ENCODE peak calls at places on chromosome 20, in four cellular contexts. F, Y, P and V are unnamed samples.

GRCh38 chr20:50798650-50799049 is 3.8 kb downstream of the BCAS4 start:
- DNase-seq in Y (no peak), F (no peak), P (no peak), V (no peak)

GRCh38 chr20:986733-987355 is 15.3 kb downstream of the RSPO4 start:
- DNase-seq in F (no peak), P (no peak), Y (no peak), V (no peak)

GRCh38 chr20:17766226-17766625 is 66.5 kb downstream of the BANF2 start:
- DNase-seq in F (no peak), Y (no peak), P (no peak), V (no peak)

GRCh38 chr20:44448753-44449546 is 26.7 kb upstream of the TTPAL start:
- DNase-seq in F (no peak), P (peak), Y (no peak), V (peak)

GRCh38 chr20:48644286-48644828 is 183.4 kb downstream of the PREX1 start:
- DNase-seq in F (no peak), Y (no peak), P (no peak), V (no peak)

GRCh38 chr20:62236200-62236599 is 2.1 kb upstream of the OSBPL2 start:
- DNase-seq in P (no peak), F (no peak), Y (no peak), V (no peak)

GRCh38 chr20:45034436-45034835 is 66.5 kb downstream of the KCNS1 start:
- DNase-seq in P (no peak), Y (no peak), F (no peak), V (no peak)

GRCh38 chr20:54188132-54188835 is 14.5 kb upstream of the CYP24A1 start:
- DNase-seq in Y (no peak), F (no peak), P (no peak), V (no peak)

GRCh38 chr20:25310921-25311728 is 63.2 kb downstream of the PYGB start:
- DNase-seq in F (no peak), P (no peak), Y (peak), V (peak)

GRCh38 chr20:17693534-17694001 is 6.2 kb upstream of the BANF2 start:
- DNase-seq in Y (no peak), P (no peak), F (no peak), V (no peak)

GRCh38 chr20:62675156-62675871 is 33.0 kb downstream of the SLCO4A1 start:
- DNase-seq in P (no peak), Y (no peak), F (no peak), V (no peak)

GRCh38 chr20:47352332-47353223 is 3.9 kb downstream of the ZMYND8 start:
- DNase-seq in F (no peak), Y (no peak), P (no peak), V (no peak)

GRCh38 chr20:10061641-10062040 is 26.9 kb downstream of the ANKEF1 start:
- DNase-seq in F (no peak), Y (no peak), P (no peak), V (peak)

GRCh38 chr20:35742741-35743523 is 872 bp upstream of the RBM39 start:
- DNase-seq in Y (peak), F (no peak), P (no peak), V (peak)

GRCh38 chr20:35598899-35599775 is 16.5 kb upstream of the SPAG4 start:
- DNase-seq in Y (no peak), F (no peak), P (no peak), V (no peak)

GRCh38 chr20:50153153-50153499 is 397 bp downstream of the PEDS1 start:
- DNase-seq in F (no peak), Y (no peak), P (no peak), V (peak)

GRCh38 chr20:45934046-45934586 is 367 bp upstream of the PCIF1 start:
- DNase-seq in P (peak), F (no peak), Y (peak), V (peak)

GRCh38 chr20:48807051-48807450 is 20.7 kb downstream of the PREX1 start:
- DNase-seq in P (no peak), Y (no peak), F (no peak), V (no peak)

GRCh38 chr20:19260412-19261090 is 48.1 kb downstream of the SLC24A3 start:
- DNase-seq in P (no peak), F (no peak), Y (no peak), V (no peak)

GRCh38 chr20:25490656-25491445 is 83.4 kb downstream of the GINS1 start:
- DNase-seq in F (no peak), Y (no peak), P (no peak), V (no peak)

GRCh38 chr20:4041748-4042411 is 26.5 kb upstream of the RNF24 start:
- DNase-seq in P (no peak), Y (no peak), F (no peak), V (peak)

GRCh38 chr20:34431168-34431567 is 68.1 kb downstream of the ITCH start:
- DNase-seq in F (no peak), P (no peak), Y (no peak), V (no peak)

GRCh38 chr20:45735988-45736387 is 13.8 kb downstream of the SPINT4 start:
- DNase-seq in P (no peak), Y (no peak), F (no peak), V (no peak)

GRCh38 chr20:16537025-16537665 is 36.1 kb downstream of the KIF16B start:
- DNase-seq in F (no peak), Y (no peak), P (no peak), V (no peak)

GRCh38 chr20:26163890-26164289 is 467.2 kb upstream of the ZNF337 start:
- DNase-seq in Y (no peak), P (no peak), F (no peak), V (peak)

GRCh38 chr20:47278907-47279348 is 77.6 kb downstream of the ZMYND8 start:
- DNase-seq in F (no peak), P (no peak), Y (no peak), V (no peak)

GRCh38 chr20:49268600-49269365 is 9.1 kb downstream of the ZNFX1 start:
- DNase-seq in F (no peak), P (no peak), Y (no peak), V (no peak)

GRCh38 chr20:23369424-23369823 is 7.4 kb downstream of the GZF1 start:
- DNase-seq in Y (no peak), P (no peak), F (no peak), V (no peak)

GRCh38 chr20:51318058-51318960 is 224.2 kb downstream of the NFATC2 start:
- DNase-seq in P (peak), F (peak), Y (peak), V (peak)

GRCh38 chr20:41540916-41541315 is 77.3 kb downstream of the CHD6 start:
- DNase-seq in Y (no peak), P (no peak), F (no peak), V (no peak)

GRCh38 chr20:1283522-1284210 is 17.6 kb downstream of the SNPH start:
- DNase-seq in Y (no peak), F (no peak), P (no peak), V (no peak)

GRCh38 chr20:19121463-19121862 is 91.0 kb upstream of the SLC24A3 start:
- DNase-seq in P (no peak), Y (no peak), F (no peak), V (no peak)

GRCh38 chr20:51528263-51529026 is 14.1 kb downstream of the NFATC2 start:
- DNase-seq in Y (no peak), P (no peak), F (no peak), V (no peak)

GRCh38 chr20:5741089-5741488 is 9.1 kb upstream of the SHLD1 start:
- DNase-seq in P (no peak), Y (no peak), F (no peak), V (peak)

GRCh38 chr20:36181934-36182603 is 27.5 kb downstream of the EPB41L1 start:
- DNase-seq in P (no peak), F (no peak), Y (no peak), V (peak)

GRCh38 chr20:24778585-24779031 is 170.5 kb upstream of the CST7 start:
- DNase-seq in P (no peak), F (no peak), Y (no peak), V (no peak)

GRCh38 chr20:46230811-46231282 is 77.5 kb downstream of the CDH22 start:
- DNase-seq in P (peak), F (peak), Y (peak), V (peak)

GRCh38 chr20:20174089-20174835 is 121.9 kb downstream of the CFAP61 start:
- DNase-seq in F (no peak), Y (no peak), P (no peak), V (no peak)

GRCh38 chr20:25052255-25053206 is 5.4 kb downstream of the ACSS1 start:
- DNase-seq in Y (no peak), P (no peak), F (no peak), V (no peak)

GRCh38 chr20:58511364-58511763 is 3.8 kb downstream of the APCDD1L start:
- DNase-seq in Y (no peak), F (no peak), P (no peak), V (peak)